ENCODE peak calls at places on chromosomes 7 and 10, in ten cellular contexts. One of them, this sample, is unnamed.

GRCh38 chr10:13922591-13922990 is 335.8 kb downstream of the PRPF18 start:
- DNase-seq in activated T-helper 1 cell treated with anti-CD3 and anti-CD28 coated beads, Interleukin-2, amount 50 U/mL, for 16 hours: no peak
- DNase-seq in amniotic stem cell: peak; percentile 7
- DNase-seq in iPS DF 6.9: no peak
- DNase-seq in GM10248: no peak
- DNase-seq in NT2/D1: no peak
- DNase-seq in T-helper 17 cell: no peak
- DNase-seq in activated CD4-positive, alpha-beta T cell treated with anti-CD3 and anti-CD28 coated beads for 4 hours: no peak
- DNase-seq in right cardiac atrium: no peak
- DNase-seq in CD8-positive, alpha-beta memory T cell: no peak
- DNase-seq in this sample: no peak

GRCh38 chr10:68897336-68897741 is 3.8 kb upstream of the DDX50 start:
- DNase-seq in activated T-helper 1 cell treated with anti-CD3 and anti-CD28 coated beads, Interleukin-2, amount 50 U/mL, for 16 hours: no peak
- DNase-seq in amniotic stem cell: peak; percentile 75
- DNase-seq in iPS DF 6.9: no peak
- DNase-seq in GM10248: peak; percentile 39
- DNase-seq in NT2/D1: peak; percentile 64
- DNase-seq in T-helper 17 cell: no peak
- DNase-seq in activated CD4-positive, alpha-beta T cell treated with anti-CD3 and anti-CD28 coated beads for 4 hours: peak; percentile 14
- DNase-seq in right cardiac atrium: no peak
- DNase-seq in CD8-positive, alpha-beta memory T cell: peak; percentile 50
- DNase-seq in this sample: no peak

GRCh38 chr10:53395449-53395848 is 622.9 kb upstream of the MBL2 start:
- DNase-seq in activated T-helper 1 cell treated with anti-CD3 and anti-CD28 coated beads, Interleukin-2, amount 50 U/mL, for 16 hours: no peak
- DNase-seq in amniotic stem cell: no peak
- DNase-seq in iPS DF 6.9: no peak
- DNase-seq in GM10248: no peak
- DNase-seq in NT2/D1: no peak
- DNase-seq in T-helper 17 cell: no peak
- DNase-seq in activated CD4-positive, alpha-beta T cell treated with anti-CD3 and anti-CD28 coated beads for 4 hours: no peak
- DNase-seq in right cardiac atrium: no peak
- DNase-seq in CD8-positive, alpha-beta memory T cell: no peak
- DNase-seq in this sample: no peak

GRCh38 chr10:52348037-52348564 is 34.0 kb downstream of the DKK1 start:
- DNase-seq in activated T-helper 1 cell treated with anti-CD3 and anti-CD28 coated beads, Interleukin-2, amount 50 U/mL, for 16 hours: no peak
- DNase-seq in amniotic stem cell: no peak
- DNase-seq in iPS DF 6.9: no peak
- DNase-seq in GM10248: no peak
- DNase-seq in NT2/D1: no peak
- DNase-seq in T-helper 17 cell: no peak
- DNase-seq in activated CD4-positive, alpha-beta T cell treated with anti-CD3 and anti-CD28 coated beads for 4 hours: no peak
- DNase-seq in right cardiac atrium: no peak
- DNase-seq in CD8-positive, alpha-beta memory T cell: no peak
- DNase-seq in this sample: no peak

GRCh38 chr10:71705582-71705981 is 14.0 kb downstream of the C10orf105 start:
- DNase-seq in activated T-helper 1 cell treated with anti-CD3 and anti-CD28 coated beads, Interleukin-2, amount 50 U/mL, for 16 hours: no peak
- DNase-seq in amniotic stem cell: no peak
- DNase-seq in iPS DF 6.9: no peak
- DNase-seq in GM10248: no peak
- DNase-seq in NT2/D1: no peak
- DNase-seq in T-helper 17 cell: no peak
- DNase-seq in activated CD4-positive, alpha-beta T cell treated with anti-CD3 and anti-CD28 coated beads for 4 hours: no peak
- DNase-seq in right cardiac atrium: no peak
- DNase-seq in CD8-positive, alpha-beta memory T cell: no peak
- DNase-seq in this sample: no peak

GRCh38 chr7:73395538-73396503 is 37.8 kb upstream of the FZD9 start:
- DNase-seq in activated T-helper 1 cell treated with anti-CD3 and anti-CD28 coated beads, Interleukin-2, amount 50 U/mL, for 16 hours: no peak
- DNase-seq in amniotic stem cell: no peak
- DNase-seq in iPS DF 6.9: no peak
- DNase-seq in GM10248: no peak
- DNase-seq in NT2/D1: no peak
- DNase-seq in T-helper 17 cell: no peak
- DNase-seq in activated CD4-positive, alpha-beta T cell treated with anti-CD3 and anti-CD28 coated beads for 4 hours: no peak
- DNase-seq in right cardiac atrium: peak; percentile 24
- DNase-seq in CD8-positive, alpha-beta memory T cell: no peak
- DNase-seq in this sample: no peak

GRCh38 chr10:114767101-114767588 is 54.4 kb upstream of the FHIP2A start:
- DNase-seq in activated T-helper 1 cell treated with anti-CD3 and anti-CD28 coated beads, Interleukin-2, amount 50 U/mL, for 16 hours: no peak
- DNase-seq in amniotic stem cell: peak; percentile 18
- DNase-seq in iPS DF 6.9: no peak
- DNase-seq in GM10248: no peak
- DNase-seq in NT2/D1: no peak
- DNase-seq in T-helper 17 cell: no peak
- DNase-seq in activated CD4-positive, alpha-beta T cell treated with anti-CD3 and anti-CD28 coated beads for 4 hours: no peak
- DNase-seq in right cardiac atrium: no peak
- DNase-seq in CD8-positive, alpha-beta memory T cell: no peak
- DNase-seq in this sample: no peak

GRCh38 chr7:138257459-138258193 is 181.4 kb downstream of the AKR1D1 start:
- DNase-seq in activated T-helper 1 cell treated with anti-CD3 and anti-CD28 coated beads, Interleukin-2, amount 50 U/mL, for 16 hours: no peak
- DNase-seq in amniotic stem cell: no peak
- DNase-seq in iPS DF 6.9: no peak
- DNase-seq in GM10248: no peak
- DNase-seq in NT2/D1: no peak
- DNase-seq in T-helper 17 cell: no peak
- DNase-seq in activated CD4-positive, alpha-beta T cell treated with anti-CD3 and anti-CD28 coated beads for 4 hours: no peak
- DNase-seq in right cardiac atrium: peak; percentile 16
- DNase-seq in CD8-positive, alpha-beta memory T cell: no peak
- DNase-seq in this sample: no peak

GRCh38 chr10:11741608-11742007 is 574 bp upstream of the ECHDC3 start:
- DNase-seq in activated T-helper 1 cell treated with anti-CD3 and anti-CD28 coated beads, Interleukin-2, amount 50 U/mL, for 16 hours: no peak
- DNase-seq in amniotic stem cell: no peak
- DNase-seq in iPS DF 6.9: no peak
- DNase-seq in GM10248: no peak
- DNase-seq in NT2/D1: no peak
- DNase-seq in T-helper 17 cell: no peak
- DNase-seq in activated CD4-positive, alpha-beta T cell treated with anti-CD3 and anti-CD28 coated beads for 4 hours: no peak
- DNase-seq in right cardiac atrium: no peak
- DNase-seq in CD8-positive, alpha-beta memory T cell: no peak
- DNase-seq in this sample: no peak

GRCh38 chr7:118836933-118837332 is 612.4 kb downstream of the ANKRD7 start:
- DNase-seq in activated T-helper 1 cell treated with anti-CD3 and anti-CD28 coated beads, Interleukin-2, amount 50 U/mL, for 16 hours: no peak
- DNase-seq in amniotic stem cell: no peak
- DNase-seq in iPS DF 6.9: no peak
- DNase-seq in GM10248: peak; percentile 9
- DNase-seq in NT2/D1: no peak
- DNase-seq in T-helper 17 cell: no peak
- DNase-seq in activated CD4-positive, alpha-beta T cell treated with anti-CD3 and anti-CD28 coated beads for 4 hours: no peak
- DNase-seq in right cardiac atrium: no peak
- DNase-seq in CD8-positive, alpha-beta memory T cell: no peak
- DNase-seq in this sample: peak; percentile 45

GRCh38 chr10:66931340-66931948 is 5.6 kb downstream of the LRRTM3 start:
- DNase-seq in activated T-helper 1 cell treated with anti-CD3 and anti-CD28 coated beads, Interleukin-2, amount 50 U/mL, for 16 hours: no peak
- DNase-seq in amniotic stem cell: peak; percentile 16
- DNase-seq in iPS DF 6.9: peak; percentile 60
- DNase-seq in GM10248: peak; percentile 29
- DNase-seq in NT2/D1: peak; percentile 30
- DNase-seq in T-helper 17 cell: no peak
- DNase-seq in activated CD4-positive, alpha-beta T cell treated with anti-CD3 and anti-CD28 coated beads for 4 hours: no peak
- DNase-seq in right cardiac atrium: no peak
- DNase-seq in CD8-positive, alpha-beta memory T cell: no peak
- DNase-seq in this sample: peak; percentile 8

GRCh38 chr7:99267530-99268360 is 4.9 kb upstream of the MYH16 start:
- DNase-seq in activated T-helper 1 cell treated with anti-CD3 and anti-CD28 coated beads, Interleukin-2, amount 50 U/mL, for 16 hours: no peak
- DNase-seq in amniotic stem cell: peak; percentile 60
- DNase-seq in iPS DF 6.9: no peak
- DNase-seq in GM10248: no peak
- DNase-seq in NT2/D1: no peak
- DNase-seq in T-helper 17 cell: no peak
- DNase-seq in activated CD4-positive, alpha-beta T cell treated with anti-CD3 and anti-CD28 coated beads for 4 hours: no peak
- DNase-seq in right cardiac atrium: no peak
- DNase-seq in CD8-positive, alpha-beta memory T cell: no peak
- DNase-seq in this sample: no peak

GRCh38 chr10:113407218-113407617 is 145.6 kb upstream of the HABP2 start:
- DNase-seq in activated T-helper 1 cell treated with anti-CD3 and anti-CD28 coated beads, Interleukin-2, amount 50 U/mL, for 16 hours: no peak
- DNase-seq in amniotic stem cell: no peak
- DNase-seq in iPS DF 6.9: no peak
- DNase-seq in GM10248: no peak
- DNase-seq in NT2/D1: no peak
- DNase-seq in T-helper 17 cell: no peak
- DNase-seq in activated CD4-positive, alpha-beta T cell treated with anti-CD3 and anti-CD28 coated beads for 4 hours: no peak
- DNase-seq in right cardiac atrium: no peak
- DNase-seq in CD8-positive, alpha-beta memory T cell: no peak
- DNase-seq in this sample: no peak

GRCh38 chr10:48431871-48432270 is 125.4 kb downstream of the MAPK8 start:
- DNase-seq in activated T-helper 1 cell treated with anti-CD3 and anti-CD28 coated beads, Interleukin-2, amount 50 U/mL, for 16 hours: no peak
- DNase-seq in amniotic stem cell: no peak
- DNase-seq in iPS DF 6.9: no peak
- DNase-seq in GM10248: no peak
- DNase-seq in NT2/D1: no peak
- DNase-seq in T-helper 17 cell: no peak
- DNase-seq in activated CD4-positive, alpha-beta T cell treated with anti-CD3 and anti-CD28 coated beads for 4 hours: no peak
- DNase-seq in right cardiac atrium: no peak
- DNase-seq in CD8-positive, alpha-beta memory T cell: no peak
- DNase-seq in this sample: no peak

GRCh38 chr7:44116087-44116788 is 7.1 kb downstream of the POLD2 start:
- DNase-seq in activated T-helper 1 cell treated with anti-CD3 and anti-CD28 coated beads, Interleukin-2, amount 50 U/mL, for 16 hours: no peak
- DNase-seq in amniotic stem cell: no peak
- DNase-seq in iPS DF 6.9: no peak
- DNase-seq in GM10248: no peak
- DNase-seq in NT2/D1: no peak
- DNase-seq in T-helper 17 cell: no peak
- DNase-seq in activated CD4-positive, alpha-beta T cell treated with anti-CD3 and anti-CD28 coated beads for 4 hours: no peak
- DNase-seq in right cardiac atrium: peak; percentile 9
- DNase-seq in CD8-positive, alpha-beta memory T cell: no peak
- DNase-seq in this sample: no peak

GRCh38 chr7:127587663-127588018 is 570 bp upstream of the ARF5 start:
- DNase-seq in activated T-helper 1 cell treated with anti-CD3 and anti-CD28 coated beads, Interleukin-2, amount 50 U/mL, for 16 hours: no peak
- DNase-seq in amniotic stem cell: no peak
- DNase-seq in iPS DF 6.9: no peak
- DNase-seq in GM10248: no peak
- DNase-seq in NT2/D1: no peak
- DNase-seq in T-helper 17 cell: no peak
- DNase-seq in activated CD4-positive, alpha-beta T cell treated with anti-CD3 and anti-CD28 coated beads for 4 hours: no peak
- DNase-seq in right cardiac atrium: no peak
- DNase-seq in CD8-positive, alpha-beta memory T cell: no peak
- DNase-seq in this sample: no peak

GRCh38 chr10:79165068-79165467 is 96.3 kb downstream of the ZMIZ1 start:
- DNase-seq in activated T-helper 1 cell treated with anti-CD3 and anti-CD28 coated beads, Interleukin-2, amount 50 U/mL, for 16 hours: no peak
- DNase-seq in amniotic stem cell: no peak
- DNase-seq in iPS DF 6.9: no peak
- DNase-seq in GM10248: no peak
- DNase-seq in NT2/D1: no peak
- DNase-seq in T-helper 17 cell: no peak
- DNase-seq in activated CD4-positive, alpha-beta T cell treated with anti-CD3 and anti-CD28 coated beads for 4 hours: no peak
- DNase-seq in right cardiac atrium: no peak
- DNase-seq in CD8-positive, alpha-beta memory T cell: no peak
- DNase-seq in this sample: no peak

GRCh38 chr7:45660901-45661211 is 86.7 kb downstream of the ADCY1 start:
- DNase-seq in activated T-helper 1 cell treated with anti-CD3 and anti-CD28 coated beads, Interleukin-2, amount 50 U/mL, for 16 hours: no peak
- DNase-seq in amniotic stem cell: no peak
- DNase-seq in iPS DF 6.9: no peak
- DNase-seq in GM10248: no peak
- DNase-seq in NT2/D1: no peak
- DNase-seq in T-helper 17 cell: no peak
- DNase-seq in activated CD4-positive, alpha-beta T cell treated with anti-CD3 and anti-CD28 coated beads for 4 hours: no peak
- DNase-seq in right cardiac atrium: no peak
- DNase-seq in CD8-positive, alpha-beta memory T cell: no peak
- DNase-seq in this sample: no peak

GRCh38 chr7:31550432-31550831 is 36.5 kb downstream of the ITPRID1 start:
- DNase-seq in activated T-helper 1 cell treated with anti-CD3 and anti-CD28 coated beads, Interleukin-2, amount 50 U/mL, for 16 hours: no peak
- DNase-seq in amniotic stem cell: no peak
- DNase-seq in iPS DF 6.9: no peak
- DNase-seq in GM10248: no peak
- DNase-seq in NT2/D1: no peak
- DNase-seq in T-helper 17 cell: no peak
- DNase-seq in activated CD4-positive, alpha-beta T cell treated with anti-CD3 and anti-CD28 coated beads for 4 hours: no peak
- DNase-seq in right cardiac atrium: peak; percentile 19
- DNase-seq in CD8-positive, alpha-beta memory T cell: no peak
- DNase-seq in this sample: no peak

GRCh38 chr7:107079212-107079940 is 34.9 kb downstream of the PRKAR2B start:
- DNase-seq in activated T-helper 1 cell treated with anti-CD3 and anti-CD28 coated beads, Interleukin-2, amount 50 U/mL, for 16 hours: no peak
- DNase-seq in amniotic stem cell: no peak
- DNase-seq in iPS DF 6.9: no peak
- DNase-seq in GM10248: no peak
- DNase-seq in NT2/D1: no peak
- DNase-seq in T-helper 17 cell: no peak
- DNase-seq in activated CD4-positive, alpha-beta T cell treated with anti-CD3 and anti-CD28 coated beads for 4 hours: no peak
- DNase-seq in right cardiac atrium: no peak
- DNase-seq in CD8-positive, alpha-beta memory T cell: no peak
- DNase-seq in this sample: no peak

GRCh38 chr10:104253106-104253505 is 1.6 kb upstream of the GSTO1 start:
- DNase-seq in activated T-helper 1 cell treated with anti-CD3 and anti-CD28 coated beads, Interleukin-2, amount 50 U/mL, for 16 hours: no peak
- DNase-seq in amniotic stem cell: no peak
- DNase-seq in iPS DF 6.9: no peak
- DNase-seq in GM10248: no peak
- DNase-seq in NT2/D1: no peak
- DNase-seq in T-helper 17 cell: no peak
- DNase-seq in activated CD4-positive, alpha-beta T cell treated with anti-CD3 and anti-CD28 coated beads for 4 hours: peak; percentile 25
- DNase-seq in right cardiac atrium: no peak
- DNase-seq in CD8-positive, alpha-beta memory T cell: no peak
- DNase-seq in this sample: no peak

GRCh38 chr7:151415375-151416112 is 5.7 kb upstream of the WDR86 start:
- DNase-seq in activated T-helper 1 cell treated with anti-CD3 and anti-CD28 coated beads, Interleukin-2, amount 50 U/mL, for 16 hours: no peak
- DNase-seq in amniotic stem cell: no peak
- DNase-seq in iPS DF 6.9: no peak
- DNase-seq in GM10248: no peak
- DNase-seq in NT2/D1: no peak
- DNase-seq in T-helper 17 cell: no peak
- DNase-seq in activated CD4-positive, alpha-beta T cell treated with anti-CD3 and anti-CD28 coated beads for 4 hours: no peak
- DNase-seq in right cardiac atrium: no peak
- DNase-seq in CD8-positive, alpha-beta memory T cell: no peak
- DNase-seq in this sample: no peak

GRCh38 chr10:117860823-117861222 is 185.9 kb downstream of the RAB11FIP2 start:
- DNase-seq in activated T-helper 1 cell treated with anti-CD3 and anti-CD28 coated beads, Interleukin-2, amount 50 U/mL, for 16 hours: no peak
- DNase-seq in amniotic stem cell: no peak
- DNase-seq in iPS DF 6.9: no peak
- DNase-seq in GM10248: peak; percentile 29
- DNase-seq in NT2/D1: no peak
- DNase-seq in T-helper 17 cell: no peak
- DNase-seq in activated CD4-positive, alpha-beta T cell treated with anti-CD3 and anti-CD28 coated beads for 4 hours: no peak
- DNase-seq in right cardiac atrium: no peak
- DNase-seq in CD8-positive, alpha-beta memory T cell: no peak
- DNase-seq in this sample: no peak

GRCh38 chr10:115861864-115862263 is 411.1 kb downstream of the GFRA1 start:
- DNase-seq in activated T-helper 1 cell treated with anti-CD3 and anti-CD28 coated beads, Interleukin-2, amount 50 U/mL, for 16 hours: no peak
- DNase-seq in amniotic stem cell: no peak
- DNase-seq in iPS DF 6.9: no peak
- DNase-seq in GM10248: no peak
- DNase-seq in NT2/D1: no peak
- DNase-seq in T-helper 17 cell: no peak
- DNase-seq in activated CD4-positive, alpha-beta T cell treated with anti-CD3 and anti-CD28 coated beads for 4 hours: no peak
- DNase-seq in right cardiac atrium: no peak
- DNase-seq in CD8-positive, alpha-beta memory T cell: no peak
- DNase-seq in this sample: no peak

GRCh38 chr7:154484406-154484805 is 432.2 kb downstream of the DPP6 start:
- DNase-seq in activated T-helper 1 cell treated with anti-CD3 and anti-CD28 coated beads, Interleukin-2, amount 50 U/mL, for 16 hours: no peak
- DNase-seq in amniotic stem cell: no peak
- DNase-seq in iPS DF 6.9: no peak
- DNase-seq in GM10248: no peak
- DNase-seq in NT2/D1: no peak
- DNase-seq in T-helper 17 cell: no peak
- DNase-seq in activated CD4-positive, alpha-beta T cell treated with anti-CD3 and anti-CD28 coated beads for 4 hours: no peak
- DNase-seq in right cardiac atrium: no peak
- DNase-seq in CD8-positive, alpha-beta memory T cell: no peak
- DNase-seq in this sample: no peak

GRCh38 chr7:113622796-113623195 is 296.0 kb downstream of the PPP1R3A start:
- DNase-seq in activated T-helper 1 cell treated with anti-CD3 and anti-CD28 coated beads, Interleukin-2, amount 50 U/mL, for 16 hours: no peak
- DNase-seq in amniotic stem cell: no peak
- DNase-seq in iPS DF 6.9: no peak
- DNase-seq in GM10248: no peak
- DNase-seq in NT2/D1: no peak
- DNase-seq in T-helper 17 cell: no peak
- DNase-seq in activated CD4-positive, alpha-beta T cell treated with anti-CD3 and anti-CD28 coated beads for 4 hours: no peak
- DNase-seq in right cardiac atrium: no peak
- DNase-seq in CD8-positive, alpha-beta memory T cell: no peak
- DNase-seq in this sample: no peak

GRCh38 chr10:116056445-116057293 is 216.3 kb downstream of the GFRA1 start:
- DNase-seq in activated T-helper 1 cell treated with anti-CD3 and anti-CD28 coated beads, Interleukin-2, amount 50 U/mL, for 16 hours: no peak
- DNase-seq in amniotic stem cell: no peak
- DNase-seq in iPS DF 6.9: no peak
- DNase-seq in GM10248: no peak
- DNase-seq in NT2/D1: no peak
- DNase-seq in T-helper 17 cell: no peak
- DNase-seq in activated CD4-positive, alpha-beta T cell treated with anti-CD3 and anti-CD28 coated beads for 4 hours: no peak
- DNase-seq in right cardiac atrium: peak; percentile 30
- DNase-seq in CD8-positive, alpha-beta memory T cell: no peak
- DNase-seq in this sample: no peak

GRCh38 chr10:13099144-13099665 is 758 bp upstream of the OPTN start:
- DNase-seq in activated T-helper 1 cell treated with anti-CD3 and anti-CD28 coated beads, Interleukin-2, amount 50 U/mL, for 16 hours: no peak
- DNase-seq in amniotic stem cell: no peak
- DNase-seq in iPS DF 6.9: peak; percentile 84
- DNase-seq in GM10248: peak; percentile 74
- DNase-seq in NT2/D1: peak; percentile 57
- DNase-seq in T-helper 17 cell: peak; percentile 18
- DNase-seq in activated CD4-positive, alpha-beta T cell treated with anti-CD3 and anti-CD28 coated beads for 4 hours: peak; percentile 39
- DNase-seq in right cardiac atrium: peak; percentile 27
- DNase-seq in CD8-positive, alpha-beta memory T cell: no peak
- DNase-seq in this sample: no peak